ENCODE peak calls at places on chromosomes 13 and 19, in four cellular contexts. One of them, this sample, is unnamed.

GRCh38 chr19:8655340-8655709 is 24.9 kb downstream of the NFILZ start:
- DNase-seq in AG04450: no peak
- DNase-seq in IMR-90: no peak
- DNase-seq in mucosa of gallbladder: no peak
- DNase-seq in this sample: no peak

GRCh38 chr19:45249261-45250033 is 1.6 kb upstream of the MARK4 start:
- DNase-seq in AG04450: no peak
- DNase-seq in IMR-90: no peak
- DNase-seq in mucosa of gallbladder: no peak
- DNase-seq in this sample: no peak

GRCh38 chr19:29439688-29440550 is 85.9 kb upstream of the VSTM2B start:
- DNase-seq in AG04450: no peak
- DNase-seq in IMR-90: no peak
- DNase-seq in mucosa of gallbladder: no peak
- DNase-seq in this sample: no peak

GRCh38 chr13:113045214-113046007 is 60.2 kb upstream of the F7 start:
- DNase-seq in AG04450: no peak
- DNase-seq in IMR-90: no peak
- DNase-seq in mucosa of gallbladder: no peak
- DNase-seq in this sample: no peak

GRCh38 chr13:39159393-39159792 is 121.1 kb downstream of the NHLRC3 start:
- DNase-seq in AG04450: no peak
- DNase-seq in IMR-90: no peak
- DNase-seq in mucosa of gallbladder: no peak
- DNase-seq in this sample: no peak

GRCh38 chr13:72025836-72026235 is 158.8 kb upstream of the DACH1 start:
- DNase-seq in AG04450: no peak
- DNase-seq in IMR-90: no peak
- DNase-seq in mucosa of gallbladder: no peak
- DNase-seq in this sample: no peak

GRCh38 chr13:28282451-28282850 is 144.1 kb downstream of the PAN3 start:
- DNase-seq in AG04450: no peak
- DNase-seq in IMR-90: no peak
- DNase-seq in mucosa of gallbladder: no peak
- DNase-seq in this sample: no peak

GRCh38 chr19:12364391-12365093 is 941 bp downstream of the ZNF442 start:
- DNase-seq in AG04450: no peak
- DNase-seq in IMR-90: peak; percentile 4
- DNase-seq in mucosa of gallbladder: peak; percentile 16
- DNase-seq in this sample: no peak

GRCh38 chr13:20016649-20017364 is 58.3 kb downstream of the ZMYM2 start:
- DNase-seq in AG04450: no peak
- DNase-seq in IMR-90: no peak
- DNase-seq in mucosa of gallbladder: no peak
- DNase-seq in this sample: no peak

GRCh38 chr19:4914736-4915501 is 5.6 kb downstream of the UHRF1 start:
- DNase-seq in AG04450: peak; percentile 21
- DNase-seq in IMR-90: peak; percentile 69
- DNase-seq in mucosa of gallbladder: peak; percentile 49
- DNase-seq in this sample: peak; percentile 55

GRCh38 chr19:44142014-44142523 is 715 bp downstream of the ZNF234 start:
- DNase-seq in AG04450: no peak
- DNase-seq in IMR-90: peak; percentile 42
- DNase-seq in mucosa of gallbladder: no peak
- DNase-seq in this sample: no peak

This sample was measured in fibroblast of the conjunctiva.